ENCODE peak calls at places on chromosomes 1 and 21, in five cellular contexts. One of them, this sample, is unnamed.

GRCh38 chr1:61043010-61043820 is 39.1 kb upstream of the NFIA start:
- DNase-seq in stimulated activated CD8-positive, alpha-beta memory T cell treated with anti-CD3 and anti-CD28 coated beads, Interleukin-15, amount 100 ng/mL, for 1 hour: peak
- DNase-seq in cardiac fibroblast: peak
- DNase-seq in EL: peak
- DNase-seq in hypothalamus: no peak
- DNase-seq in this sample: no peak

GRCh38 chr1:52080014-52080415 is 23.9 kb downstream of the BTF3L4 start:
- DNase-seq in EL: no peak
- DNase-seq in cardiac fibroblast: no peak
- DNase-seq in hypothalamus: no peak
- DNase-seq in stimulated activated CD8-positive, alpha-beta memory T cell treated with anti-CD3 and anti-CD28 coated beads, Interleukin-15, amount 100 ng/mL, for 1 hour: no peak
- DNase-seq in this sample: no peak

GRCh38 chr1:152167835-152168534 is 9.0 kb upstream of the RPTN start:
- DNase-seq in cardiac fibroblast: peak
- DNase-seq in stimulated activated CD8-positive, alpha-beta memory T cell treated with anti-CD3 and anti-CD28 coated beads, Interleukin-15, amount 100 ng/mL, for 1 hour: no peak
- DNase-seq in EL: peak
- DNase-seq in hypothalamus: no peak
- DNase-seq in this sample: peak

GRCh38 chr1:15409400-15410222 is at the start of gene EFHD2:
- DNase-seq in stimulated activated CD8-positive, alpha-beta memory T cell treated with anti-CD3 and anti-CD28 coated beads, Interleukin-15, amount 100 ng/mL, for 1 hour: peak
- DNase-seq in cardiac fibroblast: peak
- DNase-seq in hypothalamus: no peak
- DNase-seq in EL: peak
- DNase-seq in this sample: peak

GRCh38 chr1:88800382-88801051 is 90.8 kb downstream of the GTF2B start:
- DNase-seq in cardiac fibroblast: peak
- DNase-seq in hypothalamus: no peak
- DNase-seq in stimulated activated CD8-positive, alpha-beta memory T cell treated with anti-CD3 and anti-CD28 coated beads, Interleukin-15, amount 100 ng/mL, for 1 hour: no peak
- DNase-seq in EL: peak
- DNase-seq in this sample: no peak

GRCh38 chr1:3688356-3688755 is 36.0 kb downstream of the TP73 start:
- DNase-seq in stimulated activated CD8-positive, alpha-beta memory T cell treated with anti-CD3 and anti-CD28 coated beads, Interleukin-15, amount 100 ng/mL, for 1 hour: no peak
- DNase-seq in hypothalamus: no peak
- DNase-seq in cardiac fibroblast: no peak
- DNase-seq in EL: no peak
- DNase-seq in this sample: no peak

GRCh38 chr1:9821710-9822109 is 2.1 kb downstream of the CLSTN1 start:
- DNase-seq in EL: no peak
- DNase-seq in cardiac fibroblast: no peak
- DNase-seq in stimulated activated CD8-positive, alpha-beta memory T cell treated with anti-CD3 and anti-CD28 coated beads, Interleukin-15, amount 100 ng/mL, for 1 hour: no peak
- DNase-seq in hypothalamus: no peak
- DNase-seq in this sample: no peak

GRCh38 chr21:32477424-32477745 is 64.9 kb downstream of the EVA1C start:
- DNase-seq in stimulated activated CD8-positive, alpha-beta memory T cell treated with anti-CD3 and anti-CD28 coated beads, Interleukin-15, amount 100 ng/mL, for 1 hour: no peak
- DNase-seq in EL: no peak
- DNase-seq in hypothalamus: no peak
- DNase-seq in cardiac fibroblast: no peak
- DNase-seq in this sample: no peak

GRCh38 chr1:17561252-17561558 is 21.7 kb downstream of the ARHGEF10L start:
- DNase-seq in stimulated activated CD8-positive, alpha-beta memory T cell treated with anti-CD3 and anti-CD28 coated beads, Interleukin-15, amount 100 ng/mL, for 1 hour: no peak
- DNase-seq in EL: no peak
- DNase-seq in cardiac fibroblast: no peak
- DNase-seq in hypothalamus: no peak
- DNase-seq in this sample: no peak

GRCh38 chr1:175725684-175726083 is 17.7 kb downstream of the TNR start:
- DNase-seq in stimulated activated CD8-positive, alpha-beta memory T cell treated with anti-CD3 and anti-CD28 coated beads, Interleukin-15, amount 100 ng/mL, for 1 hour: no peak
- DNase-seq in cardiac fibroblast: peak
- DNase-seq in EL: peak
- DNase-seq in hypothalamus: no peak
- DNase-seq in this sample: no peak

GRCh38 chr21:14569868-14570267 is 23.8 kb upstream of the SAMSN1 start:
- DNase-seq in hypothalamus: no peak
- DNase-seq in cardiac fibroblast: no peak
- DNase-seq in stimulated activated CD8-positive, alpha-beta memory T cell treated with anti-CD3 and anti-CD28 coated beads, Interleukin-15, amount 100 ng/mL, for 1 hour: no peak
- DNase-seq in EL: no peak
- DNase-seq in this sample: no peak

GRCh38 chr1:157626099-157626498 is 28.2 kb upstream of the FCRL4 start:
- DNase-seq in hypothalamus: no peak
- DNase-seq in EL: no peak
- DNase-seq in stimulated activated CD8-positive, alpha-beta memory T cell treated with anti-CD3 and anti-CD28 coated beads, Interleukin-15, amount 100 ng/mL, for 1 hour: no peak
- DNase-seq in cardiac fibroblast: no peak
- DNase-seq in this sample: no peak

GRCh38 chr1:83769594-83770321 is 229.2 kb downstream of the TTLL7 start:
- DNase-seq in EL: no peak
- DNase-seq in cardiac fibroblast: no peak
- DNase-seq in hypothalamus: no peak
- DNase-seq in stimulated activated CD8-positive, alpha-beta memory T cell treated with anti-CD3 and anti-CD28 coated beads, Interleukin-15, amount 100 ng/mL, for 1 hour: no peak
- DNase-seq in this sample: no peak

GRCh38 chr21:43995521-43996105 is 16.5 kb upstream of the TRAPPC10 start:
- DNase-seq in stimulated activated CD8-positive, alpha-beta memory T cell treated with anti-CD3 and anti-CD28 coated beads, Interleukin-15, amount 100 ng/mL, for 1 hour: no peak
- DNase-seq in EL: no peak
- DNase-seq in hypothalamus: no peak
- DNase-seq in cardiac fibroblast: no peak
- DNase-seq in this sample: no peak

GRCh38 chr1:59487335-59488031 is 190.6 kb downstream of the FGGY start:
- DNase-seq in hypothalamus: no peak
- DNase-seq in stimulated activated CD8-positive, alpha-beta memory T cell treated with anti-CD3 and anti-CD28 coated beads, Interleukin-15, amount 100 ng/mL, for 1 hour: no peak
- DNase-seq in cardiac fibroblast: peak
- DNase-seq in EL: peak
- DNase-seq in this sample: no peak

GRCh38 chr1:167808690-167809089 is 86.9 kb downstream of the MPZL1 start:
- DNase-seq in hypothalamus: no peak
- DNase-seq in cardiac fibroblast: peak
- DNase-seq in EL: no peak
- DNase-seq in stimulated activated CD8-positive, alpha-beta memory T cell treated with anti-CD3 and anti-CD28 coated beads, Interleukin-15, amount 100 ng/mL, for 1 hour: no peak
- DNase-seq in this sample: no peak

GRCh38 chr1:201562659-201563405 is 23.9 kb downstream of the NAV1 start:
- DNase-seq in stimulated activated CD8-positive, alpha-beta memory T cell treated with anti-CD3 and anti-CD28 coated beads, Interleukin-15, amount 100 ng/mL, for 1 hour: no peak
- DNase-seq in hypothalamus: no peak
- DNase-seq in EL: peak
- DNase-seq in cardiac fibroblast: peak
- DNase-seq in this sample: no peak

GRCh38 chr1:71080178-71080781 is 555 bp downstream of the ZRANB2 start:
- DNase-seq in EL: peak
- DNase-seq in hypothalamus: no peak
- DNase-seq in cardiac fibroblast: peak
- DNase-seq in stimulated activated CD8-positive, alpha-beta memory T cell treated with anti-CD3 and anti-CD28 coated beads, Interleukin-15, amount 100 ng/mL, for 1 hour: no peak
- DNase-seq in this sample: no peak

GRCh38 chr1:105172803-105173202 is 1423.1 kb downstream of the AMY1C start:
- DNase-seq in EL: no peak
- DNase-seq in hypothalamus: no peak
- DNase-seq in stimulated activated CD8-positive, alpha-beta memory T cell treated with anti-CD3 and anti-CD28 coated beads, Interleukin-15, amount 100 ng/mL, for 1 hour: no peak
- DNase-seq in cardiac fibroblast: no peak
- DNase-seq in this sample: no peak

GRCh38 chr1:192573499-192573898 is 2.1 kb upstream of the RGS1 start:
- DNase-seq in EL: peak
- DNase-seq in hypothalamus: no peak
- DNase-seq in stimulated activated CD8-positive, alpha-beta memory T cell treated with anti-CD3 and anti-CD28 coated beads, Interleukin-15, amount 100 ng/mL, for 1 hour: no peak
- DNase-seq in cardiac fibroblast: no peak
- DNase-seq in this sample: no peak

GRCh38 chr1:15678578-15678977 is 5.5 kb upstream of the PLEKHM2 start:
- DNase-seq in hypothalamus: no peak
- DNase-seq in cardiac fibroblast: peak
- DNase-seq in stimulated activated CD8-positive, alpha-beta memory T cell treated with anti-CD3 and anti-CD28 coated beads, Interleukin-15, amount 100 ng/mL, for 1 hour: no peak
- DNase-seq in EL: peak
- DNase-seq in this sample: peak

GRCh38 chr21:27647401-27647800 is 680.5 kb upstream of the ADAMTS5 start:
- DNase-seq in cardiac fibroblast: peak
- DNase-seq in EL: no peak
- DNase-seq in stimulated activated CD8-positive, alpha-beta memory T cell treated with anti-CD3 and anti-CD28 coated beads, Interleukin-15, amount 100 ng/mL, for 1 hour: no peak
- DNase-seq in hypothalamus: no peak
- DNase-seq in this sample: no peak

GRCh38 chr1:31750858-31751638 is 13.1 kb downstream of the ADGRB2 start:
- DNase-seq in hypothalamus: no peak
- DNase-seq in EL: peak
- DNase-seq in stimulated activated CD8-positive, alpha-beta memory T cell treated with anti-CD3 and anti-CD28 coated beads, Interleukin-15, amount 100 ng/mL, for 1 hour: no peak
- DNase-seq in cardiac fibroblast: peak
- DNase-seq in this sample: no peak

GRCh38 chr1:62180649-62181048 is 14.0 kb upstream of the L1TD1 start:
- DNase-seq in cardiac fibroblast: no peak
- DNase-seq in EL: no peak
- DNase-seq in hypothalamus: no peak
- DNase-seq in stimulated activated CD8-positive, alpha-beta memory T cell treated with anti-CD3 and anti-CD28 coated beads, Interleukin-15, amount 100 ng/mL, for 1 hour: no peak
- DNase-seq in this sample: no peak

GRCh38 chr1:178266619-178267066 is 172.7 kb downstream of the RASAL2 start:
- DNase-seq in hypothalamus: no peak
- DNase-seq in stimulated activated CD8-positive, alpha-beta memory T cell treated with anti-CD3 and anti-CD28 coated beads, Interleukin-15, amount 100 ng/mL, for 1 hour: no peak
- DNase-seq in EL: no peak
- DNase-seq in cardiac fibroblast: no peak
- DNase-seq in this sample: no peak

GRCh38 chr1:189752461-189752860 is 725.2 kb downstream of the BRINP3 start:
- DNase-seq in EL: no peak
- DNase-seq in cardiac fibroblast: peak
- DNase-seq in stimulated activated CD8-positive, alpha-beta memory T cell treated with anti-CD3 and anti-CD28 coated beads, Interleukin-15, amount 100 ng/mL, for 1 hour: no peak
- DNase-seq in hypothalamus: no peak
- DNase-seq in this sample: no peak

GRCh38 chr1:23581219-23581618 is 21.9 kb upstream of the ID3 start:
- DNase-seq in stimulated activated CD8-positive, alpha-beta memory T cell treated with anti-CD3 and anti-CD28 coated beads, Interleukin-15, amount 100 ng/mL, for 1 hour: no peak
- DNase-seq in cardiac fibroblast: peak
- DNase-seq in hypothalamus: no peak
- DNase-seq in EL: peak
- DNase-seq in this sample: no peak